ENCODE peak calls at places on chromosomes 6 and 20, in nine cellular contexts. Z is tibial artery; S is CD4-positive, alpha-beta T cell; K is HCT116; H is epithelial cell of proximal tubule; T is BE2C; J is uterus; F is H9; A is A673. B is an unnamed sample.

GRCh38 chr20:63136296-63136695 is 79.6 kb downstream of the YTHDF1 start:
- DNase-seq in T (peak), A (no peak), H (no peak), F (no peak), K (no peak), J (no peak), Z (no peak), S (no peak), B (no peak)

GRCh38 chr6:149266659-149267058 is 50.9 kb upstream of the TAB2 start:
- DNase-seq in F (no peak), A (no peak), K (no peak), Z (no peak), H (no peak), J (no peak), T (no peak), S (no peak), B (no peak)

GRCh38 chr6:80643881-80644280 is 537.4 kb downstream of the BCKDHB start:
- DNase-seq in H (no peak), F (no peak), Z (no peak), K (no peak), A (no peak), J (no peak), T (no peak), S (no peak), B (no peak)

GRCh38 chr6:170172406-170172805 is 118.5 kb downstream of the DLL1 start:
- DNase-seq in H (no peak), A (no peak), T (no peak), S (no peak), J (no peak), F (no peak), K (no peak), Z (no peak), B (no peak)

GRCh38 chr20:25462166-25462565 is 54.7 kb downstream of the GINS1 start:
- DNase-seq in K (no peak), T (no peak), F (no peak), Z (no peak), A (no peak), H (no peak), S (no peak), J (no peak), B (no peak)

GRCh38 chr20:36307412-36308317 is 1.5 kb downstream of the DLGAP4 start:
- DNase-seq in H (no peak), T (no peak), S (no peak), A (no peak), J (no peak), K (no peak), Z (no peak), F (no peak), B (no peak)

GRCh38 chr6:25302677-25303128 is 23.5 kb downstream of the CARMIL1 start:
- DNase-seq in A (peak), J (no peak), K (no peak), F (no peak), T (peak), Z (no peak), H (no peak), S (no peak), B (peak)

GRCh38 chr6:107666084-107666981 is 157.8 kb downstream of the SCML4 start:
- DNase-seq in H (no peak), J (no peak), S (no peak), F (no peak), K (no peak), T (no peak), A (no peak), Z (no peak), B (peak)

GRCh38 chr6:41625442-41625841 is 12.8 kb upstream of the MDFI start:
- DNase-seq in Z (peak), A (no peak), K (no peak), S (no peak), T (no peak), F (no peak), H (no peak), J (no peak), B (no peak)

GRCh38 chr6:11833626-11834592 is 55.3 kb upstream of the ADTRP start:
- DNase-seq in H (no peak), K (no peak), F (peak), T (no peak), J (no peak), Z (no peak), S (no peak), A (peak), B (no peak)

GRCh38 chr6:121573466-121573865 is 138.0 kb downstream of the GJA1 start:
- DNase-seq in Z (no peak), H (no peak), K (no peak), S (no peak), A (no peak), T (no peak), F (no peak), J (no peak), B (no peak)

GRCh38 chr6:170129691-170130171 is 161.1 kb downstream of the DLL1 start:
- DNase-seq in F (no peak), T (peak), H (no peak), J (no peak), A (peak), K (no peak), Z (peak), S (no peak), B (peak)

GRCh38 chr20:44728835-44729342 is 13.7 kb downstream of the CCN5 start:
- DNase-seq in S (no peak), T (peak), K (peak), H (peak), J (no peak), A (peak), F (peak), Z (peak), B (peak)

GRCh38 chr6:105509506-105510331 is 106.8 kb upstream of the PREP start:
- DNase-seq in H (no peak), A (peak), K (peak), J (peak), S (no peak), T (peak), Z (no peak), F (peak), B (no peak)
- TF ChIP-seq CTCF in H (peak), A (peak), K (peak), J (no peak), S (no peak), T (peak), Z (no peak), F (peak), B (no peak)

DNA sequence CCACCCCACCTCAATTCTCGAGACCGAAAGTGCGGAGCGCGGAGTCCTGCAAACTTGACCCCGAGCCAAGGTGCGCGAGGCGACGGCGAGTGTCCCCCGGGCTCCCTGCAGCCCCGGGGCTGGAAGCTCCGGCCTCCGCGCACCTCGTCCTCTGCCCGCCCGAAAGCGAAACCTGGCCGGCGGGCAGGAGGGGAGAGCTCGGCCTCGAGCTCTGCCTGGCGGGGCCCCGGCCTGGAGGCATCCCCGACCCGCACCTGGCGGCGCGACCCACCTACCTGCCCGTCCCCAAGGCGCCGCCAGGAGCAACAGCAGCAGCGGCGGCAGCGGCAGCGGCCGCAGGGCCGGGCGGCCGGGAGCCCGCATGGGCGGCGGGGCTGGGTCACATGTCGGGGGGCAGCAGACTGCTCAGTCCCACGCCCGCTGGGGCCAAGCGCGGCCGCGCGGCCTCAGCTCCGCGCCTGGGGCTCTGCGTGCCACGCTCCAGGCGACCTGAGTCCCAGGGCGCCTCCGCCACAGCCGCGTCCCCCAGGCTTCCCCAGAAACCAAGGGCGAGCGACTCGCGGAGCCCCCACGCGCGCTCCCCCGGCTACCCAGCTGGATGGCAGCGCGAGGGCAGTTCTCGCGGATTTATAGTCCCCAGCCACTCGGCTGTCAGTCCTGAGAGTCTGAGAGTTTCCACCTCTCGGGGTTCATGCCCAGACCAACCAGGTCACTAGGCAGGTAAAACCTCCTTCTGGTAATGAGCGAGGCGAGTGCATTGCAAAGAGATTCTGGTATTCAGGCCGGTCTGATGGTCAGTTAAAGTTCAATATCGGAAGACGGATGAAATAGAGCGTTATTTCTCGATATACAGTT is at the start of gene IL20RA:
- DNase-seq in F (peak), S (no peak), J (peak), T (no peak), A (no peak), H (no peak), K (no peak), Z (no peak), B (peak)
- TF ChIP-seq CTCF in F (peak), S (no peak), J (no peak), T (no peak), A (no peak), H (no peak), K (no peak), Z (no peak), B (no peak)

GRCh38 chr20:8079976-8080375 is 52.1 kb upstream of the PLCB1 start:
- DNase-seq in J (no peak), Z (no peak), T (no peak), A (no peak), S (no peak), K (no peak), F (no peak), H (no peak), B (no peak)

GRCh38 chr20:8082999-8083398 is 49.1 kb upstream of the PLCB1 start:
- DNase-seq in Z (no peak), K (no peak), T (peak), A (no peak), S (no peak), J (peak), F (no peak), H (no peak), B (no peak)

GRCh38 chr20:8078528-8078914 is 53.5 kb upstream of the PLCB1 start:
- DNase-seq in H (no peak), J (no peak), T (no peak), K (no peak), S (no peak), Z (no peak), A (no peak), F (no peak), B (no peak)

GRCh38 chr20:8076505-8077498 is 55.3 kb upstream of the PLCB1 start:
- DNase-seq in T (no peak), Z (no peak), H (no peak), J (no peak), A (no peak), K (no peak), F (no peak), S (no peak), B (no peak)

DNA sequence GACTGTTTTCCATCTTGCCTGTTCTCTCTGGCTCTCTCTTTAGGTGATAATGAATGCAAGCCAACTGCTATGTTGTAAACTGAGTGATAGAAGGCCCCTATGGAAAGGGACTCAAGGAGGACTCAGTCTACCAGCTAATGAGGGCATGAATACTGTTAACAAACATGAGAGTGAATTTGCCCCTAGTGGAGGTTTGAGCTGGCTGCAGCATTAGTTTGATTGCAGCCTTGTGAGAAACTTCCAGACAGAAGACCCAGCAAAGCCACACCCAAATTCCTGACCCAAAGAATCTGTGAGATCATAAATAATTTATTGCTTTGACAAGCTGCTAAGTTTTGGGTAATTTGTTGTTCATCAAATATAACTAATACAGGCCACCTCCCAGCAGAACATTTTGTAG is 50.0 kb upstream of the PLCB1 start:
- DNase-seq in A (peak), Z (no peak), S (no peak), K (peak), F (peak), J (no peak), H (no peak), T (no peak), B (no peak)
- TF ChIP-seq CTCF in A (peak), Z (no peak), S (no peak), K (no peak), F (peak), J (no peak), H (peak), T (peak), B (no peak)

DNA sequence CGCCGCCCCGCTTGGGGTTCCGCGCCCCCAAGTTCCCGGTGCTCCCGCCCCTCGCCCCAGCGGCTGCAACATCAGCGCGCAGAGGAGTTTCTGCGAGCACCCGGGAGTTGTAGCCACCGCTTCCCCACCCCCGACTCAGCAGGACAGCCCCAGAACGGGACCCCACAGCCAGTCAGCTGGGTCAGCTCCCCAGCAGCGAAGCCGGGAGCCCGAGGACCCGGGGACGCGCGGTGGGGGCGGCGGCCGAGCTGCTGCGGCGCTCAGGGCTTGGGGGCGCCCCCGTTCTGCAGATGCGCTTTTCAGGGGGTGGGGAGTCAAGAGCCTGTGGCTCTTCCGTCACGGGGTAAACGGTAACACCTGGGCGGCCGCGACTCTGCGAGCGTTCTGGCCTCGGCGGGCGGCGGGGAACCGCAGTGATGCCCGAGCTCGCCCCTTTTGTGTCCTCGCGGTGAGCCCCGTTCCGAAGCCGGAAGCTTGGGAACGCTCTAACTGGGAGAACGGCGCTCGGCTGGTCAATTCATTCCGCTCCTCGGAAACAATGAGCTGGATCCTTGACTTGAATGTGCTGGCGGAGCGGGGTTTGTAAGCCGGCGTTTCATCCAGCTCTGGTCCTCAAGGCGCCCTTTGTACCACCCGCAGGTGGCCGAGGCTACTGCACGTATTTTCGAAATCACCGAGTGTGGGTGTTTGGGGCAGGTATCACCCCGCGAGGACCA is 775 bp downstream of the PLEKHG1 start:
- DNase-seq in A (peak), S (peak), K (peak), H (peak), J (peak), T (peak), F (peak), Z (peak), B (peak)
- TF ChIP-seq CTCF in A (peak), S (peak), K (peak), H (peak), J (peak), T (peak), F (peak), Z (peak), B (peak)

GRCh38 chr6:167162591-167162990 is 4.8 kb upstream of the GPR31 start:
- DNase-seq in S (no peak), T (no peak), Z (no peak), A (no peak), F (no peak), K (no peak), J (no peak), H (no peak), B (no peak)
- TF ChIP-seq CTCF in S (no peak), T (no peak), Z (no peak), A (no peak), F (no peak), K (no peak), J (no peak), H (no peak), B (no peak)

GRCh38 chr6:56613247-56613851 is 29.3 kb downstream of the DST start:
- DNase-seq in H (no peak), F (no peak), J (no peak), A (no peak), T (no peak), K (no peak), S (no peak), Z (no peak), B (no peak)

GRCh38 chr6:56620229-56620868 is 22.3 kb downstream of the DST start:
- DNase-seq in S (no peak), F (no peak), J (no peak), K (no peak), H (no peak), Z (no peak), A (no peak), T (no peak), B (no peak)

GRCh38 chr6:56616967-56617366 is 25.7 kb downstream of the DST start:
- DNase-seq in A (no peak), T (no peak), K (no peak), F (no peak), S (no peak), H (no peak), Z (no peak), J (no peak), B (no peak)

GRCh38 chr6:56618050-56618449 is 24.6 kb downstream of the DST start:
- DNase-seq in J (no peak), F (peak), H (no peak), K (no peak), S (no peak), Z (no peak), A (peak), T (no peak), B (no peak)
- TF ChIP-seq CTCF in J (no peak), F (peak), H (peak), K (no peak), S (no peak), Z (no peak), A (peak), T (peak), B (no peak)

GRCh38 chr6:20085817-20086216 is 126.5 kb downstream of the MBOAT1 start:
- DNase-seq in J (no peak), F (no peak), T (no peak), S (no peak), Z (no peak), A (no peak), H (no peak), K (no peak), B (no peak)

GRCh38 chr6:20086992-20087391 is 125.3 kb downstream of the MBOAT1 start:
- DNase-seq in Z (no peak), J (no peak), F (no peak), S (no peak), A (no peak), T (no peak), H (no peak), K (no peak), B (no peak)

DNA sequence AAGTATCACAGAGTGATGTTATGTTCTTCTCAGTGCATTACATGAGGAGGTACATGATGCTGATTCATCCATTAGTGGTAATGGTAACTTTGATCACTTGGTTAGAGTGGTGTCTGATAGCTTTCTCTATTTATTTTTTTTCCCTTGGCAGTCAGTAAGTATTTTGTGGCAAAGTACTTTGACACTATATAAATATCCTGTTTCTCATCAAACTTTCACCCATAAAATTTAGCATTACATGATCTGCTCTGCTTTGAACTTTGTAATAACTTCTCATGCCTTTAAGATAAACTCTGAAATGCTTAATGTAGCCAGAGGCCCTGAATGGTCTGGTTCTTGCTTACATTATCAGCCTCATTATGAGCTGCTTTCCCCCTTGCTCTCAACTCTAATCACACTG is 127.9 kb downstream of the MBOAT1 start:
- DNase-seq in T (no peak), J (no peak), A (no peak), Z (no peak), K (no peak), H (no peak), F (no peak), S (no peak), B (no peak)
- TF ChIP-seq CTCF in T (no peak), J (no peak), A (no peak), Z (no peak), K (no peak), H (no peak), F (no peak), S (no peak), B (no peak)

GRCh38 chr6:97705568-97705967 is 422.6 kb upstream of the MMS22L start:
- DNase-seq in S (no peak), Z (no peak), J (no peak), A (peak), K (peak), H (no peak), F (peak), T (no peak), B (no peak)
- TF ChIP-seq CTCF in S (no peak), Z (no peak), J (no peak), A (peak), K (peak), H (peak), F (peak), T (peak), B (peak)